ENCODE peak calls at places on chromosomes 7 and 10, in six cellular contexts. One of them, this sample, is unnamed.

GRCh38 chr7:21367081-21367480 is 60.8 kb upstream of the SP4 start:
- DNase-seq in psoas muscle: no peak
- DNase-seq in DND-41: no peak
- DNase-seq in stimulated activated CD4-positive, alpha-beta T cell treated with anti-CD3 and anti-CD28 coated beads, Interleukin-2, amount 100 ng/mL, for 24 hours: no peak
- DNase-seq in amniotic stem cell: no peak
- DNase-seq in non-pigmented ciliary epithelial cell: no peak
- DNase-seq in this sample: no peak

GRCh38 chr7:27364344-27364758 is 121.7 kb downstream of the EVX1 start:
- DNase-seq in psoas muscle: peak
- DNase-seq in DND-41: no peak
- DNase-seq in stimulated activated CD4-positive, alpha-beta T cell treated with anti-CD3 and anti-CD28 coated beads, Interleukin-2, amount 100 ng/mL, for 24 hours: no peak
- DNase-seq in amniotic stem cell: no peak
- DNase-seq in non-pigmented ciliary epithelial cell: peak
- DNase-seq in this sample: peak

GRCh38 chr10:103882285-103883007 is 27.1 kb upstream of the SH3PXD2A start:
- DNase-seq in psoas muscle: no peak
- DNase-seq in DND-41: no peak
- DNase-seq in stimulated activated CD4-positive, alpha-beta T cell treated with anti-CD3 and anti-CD28 coated beads, Interleukin-2, amount 100 ng/mL, for 24 hours: no peak
- DNase-seq in amniotic stem cell: no peak
- DNase-seq in non-pigmented ciliary epithelial cell: no peak
- DNase-seq in this sample: no peak

GRCh38 chr7:54728411-54728810 is 30.6 kb downstream of the SEC61G start:
- DNase-seq in psoas muscle: no peak
- DNase-seq in DND-41: no peak
- DNase-seq in stimulated activated CD4-positive, alpha-beta T cell treated with anti-CD3 and anti-CD28 coated beads, Interleukin-2, amount 100 ng/mL, for 24 hours: no peak
- DNase-seq in amniotic stem cell: no peak
- DNase-seq in non-pigmented ciliary epithelial cell: no peak
- DNase-seq in this sample: no peak

GRCh38 chr7:88339195-88339922 is 32.7 kb upstream of the STEAP4 start:
- DNase-seq in psoas muscle: no peak
- DNase-seq in DND-41: no peak
- DNase-seq in stimulated activated CD4-positive, alpha-beta T cell treated with anti-CD3 and anti-CD28 coated beads, Interleukin-2, amount 100 ng/mL, for 24 hours: no peak
- DNase-seq in amniotic stem cell: no peak
- DNase-seq in non-pigmented ciliary epithelial cell: no peak
- DNase-seq in this sample: no peak

GRCh38 chr7:2248984-2249694 is 7.1 kb downstream of the NUDT1 start:
- DNase-seq in psoas muscle: peak
- DNase-seq in DND-41: no peak
- DNase-seq in stimulated activated CD4-positive, alpha-beta T cell treated with anti-CD3 and anti-CD28 coated beads, Interleukin-2, amount 100 ng/mL, for 24 hours: peak
- DNase-seq in amniotic stem cell: peak
- DNase-seq in non-pigmented ciliary epithelial cell: peak
- DNase-seq in this sample: peak

GRCh38 chr7:369981-370621 is 80.1 kb downstream of the FOXL3 start:
- DNase-seq in psoas muscle: no peak
- DNase-seq in DND-41: no peak
- DNase-seq in stimulated activated CD4-positive, alpha-beta T cell treated with anti-CD3 and anti-CD28 coated beads, Interleukin-2, amount 100 ng/mL, for 24 hours: no peak
- DNase-seq in amniotic stem cell: no peak
- DNase-seq in non-pigmented ciliary epithelial cell: no peak
- DNase-seq in this sample: peak

GRCh38 chr7:36278767-36279171 is 110.9 kb upstream of the ANLN start:
- DNase-seq in psoas muscle: no peak
- DNase-seq in DND-41: no peak
- DNase-seq in stimulated activated CD4-positive, alpha-beta T cell treated with anti-CD3 and anti-CD28 coated beads, Interleukin-2, amount 100 ng/mL, for 24 hours: no peak
- DNase-seq in amniotic stem cell: no peak
- DNase-seq in non-pigmented ciliary epithelial cell: no peak
- DNase-seq in this sample: no peak

GRCh38 chr7:110573862-110574528 is 516.9 kb upstream of the LRRN3 start:
- DNase-seq in psoas muscle: no peak
- DNase-seq in DND-41: no peak
- DNase-seq in stimulated activated CD4-positive, alpha-beta T cell treated with anti-CD3 and anti-CD28 coated beads, Interleukin-2, amount 100 ng/mL, for 24 hours: no peak
- DNase-seq in amniotic stem cell: peak
- DNase-seq in non-pigmented ciliary epithelial cell: peak
- DNase-seq in this sample: no peak

GRCh38 chr7:104267701-104268368 is 60.0 kb upstream of the ORC5 start:
- DNase-seq in psoas muscle: no peak
- DNase-seq in DND-41: no peak
- DNase-seq in stimulated activated CD4-positive, alpha-beta T cell treated with anti-CD3 and anti-CD28 coated beads, Interleukin-2, amount 100 ng/mL, for 24 hours: no peak
- DNase-seq in amniotic stem cell: no peak
- DNase-seq in non-pigmented ciliary epithelial cell: no peak
- DNase-seq in this sample: no peak

GRCh38 chr10:79221110-79222051 is 125.9 kb upstream of the PPIF start:
- DNase-seq in psoas muscle: peak
- DNase-seq in DND-41: no peak
- DNase-seq in stimulated activated CD4-positive, alpha-beta T cell treated with anti-CD3 and anti-CD28 coated beads, Interleukin-2, amount 100 ng/mL, for 24 hours: no peak
- DNase-seq in amniotic stem cell: no peak
- DNase-seq in non-pigmented ciliary epithelial cell: no peak
- DNase-seq in this sample: peak

GRCh38 chr10:96257944-96258343 is 13.4 kb downstream of the BLNK start:
- DNase-seq in psoas muscle: peak
- DNase-seq in DND-41: no peak
- DNase-seq in stimulated activated CD4-positive, alpha-beta T cell treated with anti-CD3 and anti-CD28 coated beads, Interleukin-2, amount 100 ng/mL, for 24 hours: no peak
- DNase-seq in amniotic stem cell: no peak
- DNase-seq in non-pigmented ciliary epithelial cell: no peak
- DNase-seq in this sample: no peak

GRCh38 chr7:112157072-112157471 is 49.1 kb downstream of the DOCK4 start:
- DNase-seq in psoas muscle: no peak
- DNase-seq in DND-41: peak
- DNase-seq in stimulated activated CD4-positive, alpha-beta T cell treated with anti-CD3 and anti-CD28 coated beads, Interleukin-2, amount 100 ng/mL, for 24 hours: no peak
- DNase-seq in amniotic stem cell: no peak
- DNase-seq in non-pigmented ciliary epithelial cell: peak
- DNase-seq in this sample: no peak

GRCh38 chr10:73095479-73096021 is 1.1 kb downstream of the P4HA1 start:
- DNase-seq in psoas muscle: peak
- DNase-seq in DND-41: peak
- DNase-seq in stimulated activated CD4-positive, alpha-beta T cell treated with anti-CD3 and anti-CD28 coated beads, Interleukin-2, amount 100 ng/mL, for 24 hours: peak
- DNase-seq in amniotic stem cell: peak
- DNase-seq in non-pigmented ciliary epithelial cell: no peak
- DNase-seq in this sample: peak

GRCh38 chr10:96301616-96302015 is 2.6 kb upstream of the DNTT start:
- DNase-seq in psoas muscle: no peak
- DNase-seq in DND-41: no peak
- DNase-seq in stimulated activated CD4-positive, alpha-beta T cell treated with anti-CD3 and anti-CD28 coated beads, Interleukin-2, amount 100 ng/mL, for 24 hours: no peak
- DNase-seq in amniotic stem cell: no peak
- DNase-seq in non-pigmented ciliary epithelial cell: no peak
- DNase-seq in this sample: no peak

GRCh38 chr10:48466611-48467240 is 138.1 kb downstream of the ARHGAP22 start:
- DNase-seq in psoas muscle: no peak
- DNase-seq in DND-41: no peak
- DNase-seq in stimulated activated CD4-positive, alpha-beta T cell treated with anti-CD3 and anti-CD28 coated beads, Interleukin-2, amount 100 ng/mL, for 24 hours: no peak
- DNase-seq in amniotic stem cell: no peak
- DNase-seq in non-pigmented ciliary epithelial cell: no peak
- DNase-seq in this sample: no peak

GRCh38 chr7:128902761-128903585 is 7.5 kb downstream of the KCP start:
- DNase-seq in psoas muscle: no peak
- DNase-seq in DND-41: no peak
- DNase-seq in stimulated activated CD4-positive, alpha-beta T cell treated with anti-CD3 and anti-CD28 coated beads, Interleukin-2, amount 100 ng/mL, for 24 hours: no peak
- DNase-seq in amniotic stem cell: no peak
- DNase-seq in non-pigmented ciliary epithelial cell: no peak
- DNase-seq in this sample: no peak

GRCh38 chr10:127368101-127368500 is 171.7 kb upstream of the INSYN2A start:
- DNase-seq in psoas muscle: no peak
- DNase-seq in DND-41: no peak
- DNase-seq in stimulated activated CD4-positive, alpha-beta T cell treated with anti-CD3 and anti-CD28 coated beads, Interleukin-2, amount 100 ng/mL, for 24 hours: no peak
- DNase-seq in amniotic stem cell: no peak
- DNase-seq in non-pigmented ciliary epithelial cell: no peak
- DNase-seq in this sample: no peak

GRCh38 chr10:84632866-84633265 is 304.5 kb downstream of the CCSER2 start:
- DNase-seq in psoas muscle: no peak
- DNase-seq in DND-41: no peak
- DNase-seq in stimulated activated CD4-positive, alpha-beta T cell treated with anti-CD3 and anti-CD28 coated beads, Interleukin-2, amount 100 ng/mL, for 24 hours: no peak
- DNase-seq in amniotic stem cell: no peak
- DNase-seq in non-pigmented ciliary epithelial cell: no peak
- DNase-seq in this sample: no peak

GRCh38 chr10:113347508-113347907 is 205.3 kb upstream of the HABP2 start:
- DNase-seq in psoas muscle: peak
- DNase-seq in DND-41: no peak
- DNase-seq in stimulated activated CD4-positive, alpha-beta T cell treated with anti-CD3 and anti-CD28 coated beads, Interleukin-2, amount 100 ng/mL, for 24 hours: no peak
- DNase-seq in amniotic stem cell: no peak
- DNase-seq in non-pigmented ciliary epithelial cell: no peak
- DNase-seq in this sample: peak

GRCh38 chr7:39855325-39855674 is 94.8 kb upstream of the CDK13 start:
- DNase-seq in psoas muscle: no peak
- DNase-seq in DND-41: no peak
- DNase-seq in stimulated activated CD4-positive, alpha-beta T cell treated with anti-CD3 and anti-CD28 coated beads, Interleukin-2, amount 100 ng/mL, for 24 hours: no peak
- DNase-seq in amniotic stem cell: no peak
- DNase-seq in non-pigmented ciliary epithelial cell: no peak
- DNase-seq in this sample: no peak

GRCh38 chr7:118974836-118975235 is 750.3 kb downstream of the ANKRD7 start:
- DNase-seq in psoas muscle: no peak
- DNase-seq in DND-41: no peak
- DNase-seq in stimulated activated CD4-positive, alpha-beta T cell treated with anti-CD3 and anti-CD28 coated beads, Interleukin-2, amount 100 ng/mL, for 24 hours: no peak
- DNase-seq in amniotic stem cell: no peak
- DNase-seq in non-pigmented ciliary epithelial cell: no peak
- DNase-seq in this sample: no peak

GRCh38 chr7:35725280-35725680 is 30.3 kb upstream of the HERPUD2 start:
- DNase-seq in psoas muscle: no peak
- DNase-seq in DND-41: peak
- DNase-seq in stimulated activated CD4-positive, alpha-beta T cell treated with anti-CD3 and anti-CD28 coated beads, Interleukin-2, amount 100 ng/mL, for 24 hours: peak
- DNase-seq in amniotic stem cell: no peak
- DNase-seq in non-pigmented ciliary epithelial cell: no peak
- DNase-seq in this sample: no peak

GRCh38 chr10:110525349-110526260 is 27.9 kb downstream of the DUSP5 start:
- DNase-seq in psoas muscle: no peak
- DNase-seq in DND-41: no peak
- DNase-seq in stimulated activated CD4-positive, alpha-beta T cell treated with anti-CD3 and anti-CD28 coated beads, Interleukin-2, amount 100 ng/mL, for 24 hours: no peak
- DNase-seq in amniotic stem cell: no peak
- DNase-seq in non-pigmented ciliary epithelial cell: no peak
- DNase-seq in this sample: no peak

GRCh38 chr10:104450954-104451353 is 97.3 kb downstream of the CFAP58 start:
- DNase-seq in psoas muscle: no peak
- DNase-seq in DND-41: no peak
- DNase-seq in stimulated activated CD4-positive, alpha-beta T cell treated with anti-CD3 and anti-CD28 coated beads, Interleukin-2, amount 100 ng/mL, for 24 hours: no peak
- DNase-seq in amniotic stem cell: no peak
- DNase-seq in non-pigmented ciliary epithelial cell: no peak
- DNase-seq in this sample: no peak

GRCh38 chr10:17232276-17232987 is 4.4 kb downstream of the VIM start:
- DNase-seq in psoas muscle: no peak
- DNase-seq in DND-41: no peak
- DNase-seq in stimulated activated CD4-positive, alpha-beta T cell treated with anti-CD3 and anti-CD28 coated beads, Interleukin-2, amount 100 ng/mL, for 24 hours: no peak
- DNase-seq in amniotic stem cell: no peak
- DNase-seq in non-pigmented ciliary epithelial cell: no peak
- DNase-seq in this sample: no peak

GRCh38 chr7:44335184-44335583 is 9.8 kb upstream of the CAMK2B start:
- DNase-seq in psoas muscle: no peak
- DNase-seq in DND-41: no peak
- DNase-seq in stimulated activated CD4-positive, alpha-beta T cell treated with anti-CD3 and anti-CD28 coated beads, Interleukin-2, amount 100 ng/mL, for 24 hours: no peak
- DNase-seq in amniotic stem cell: no peak
- DNase-seq in non-pigmented ciliary epithelial cell: no peak
- DNase-seq in this sample: no peak

GRCh38 chr7:155365146-155365874 is 67.6 kb downstream of the INSIG1 start:
- DNase-seq in psoas muscle: no peak
- DNase-seq in DND-41: no peak
- DNase-seq in stimulated activated CD4-positive, alpha-beta T cell treated with anti-CD3 and anti-CD28 coated beads, Interleukin-2, amount 100 ng/mL, for 24 hours: no peak
- DNase-seq in amniotic stem cell: no peak
- DNase-seq in non-pigmented ciliary epithelial cell: no peak
- DNase-seq in this sample: no peak

GRCh38 chr7:20170626-20171025 is 46.6 kb downstream of the MACC1 start:
- DNase-seq in psoas muscle: no peak
- DNase-seq in DND-41: no peak
- DNase-seq in stimulated activated CD4-positive, alpha-beta T cell treated with anti-CD3 and anti-CD28 coated beads, Interleukin-2, amount 100 ng/mL, for 24 hours: no peak
- DNase-seq in amniotic stem cell: no peak
- DNase-seq in non-pigmented ciliary epithelial cell: no peak
- DNase-seq in this sample: no peak

GRCh38 chr10:11504566-11505285 is 106.7 kb downstream of the USP6NL start:
- DNase-seq in psoas muscle: no peak
- DNase-seq in DND-41: no peak
- DNase-seq in stimulated activated CD4-positive, alpha-beta T cell treated with anti-CD3 and anti-CD28 coated beads, Interleukin-2, amount 100 ng/mL, for 24 hours: no peak
- DNase-seq in amniotic stem cell: no peak
- DNase-seq in non-pigmented ciliary epithelial cell: no peak
- DNase-seq in this sample: no peak

GRCh38 chr10:43199088-43199683 is 60.9 kb downstream of the CSGALNACT2 start:
- DNase-seq in psoas muscle: no peak
- DNase-seq in DND-41: no peak
- DNase-seq in stimulated activated CD4-positive, alpha-beta T cell treated with anti-CD3 and anti-CD28 coated beads, Interleukin-2, amount 100 ng/mL, for 24 hours: no peak
- DNase-seq in amniotic stem cell: no peak
- DNase-seq in non-pigmented ciliary epithelial cell: no peak
- DNase-seq in this sample: no peak

GRCh38 chr7:153835712-153836265 is 216.4 kb upstream of the DPP6 start:
- DNase-seq in psoas muscle: no peak
- DNase-seq in DND-41: no peak
- DNase-seq in stimulated activated CD4-positive, alpha-beta T cell treated with anti-CD3 and anti-CD28 coated beads, Interleukin-2, amount 100 ng/mL, for 24 hours: no peak
- DNase-seq in amniotic stem cell: no peak
- DNase-seq in non-pigmented ciliary epithelial cell: no peak
- DNase-seq in this sample: no peak

GRCh38 chr7:157890921-157891401 is 554.2 kb downstream of the DNAJB6 start:
- DNase-seq in psoas muscle: no peak
- DNase-seq in DND-41: no peak
- DNase-seq in stimulated activated CD4-positive, alpha-beta T cell treated with anti-CD3 and anti-CD28 coated beads, Interleukin-2, amount 100 ng/mL, for 24 hours: no peak
- DNase-seq in amniotic stem cell: no peak
- DNase-seq in non-pigmented ciliary epithelial cell: no peak
- DNase-seq in this sample: no peak

GRCh38 chr7:82275342-82275741 is 168.2 kb downstream of the CACNA2D1 start:
- DNase-seq in psoas muscle: no peak
- DNase-seq in DND-41: no peak
- DNase-seq in stimulated activated CD4-positive, alpha-beta T cell treated with anti-CD3 and anti-CD28 coated beads, Interleukin-2, amount 100 ng/mL, for 24 hours: no peak
- DNase-seq in amniotic stem cell: no peak
- DNase-seq in non-pigmented ciliary epithelial cell: no peak
- DNase-seq in this sample: no peak

GRCh38 chr7:153518201-153518984 is 533.8 kb upstream of the DPP6 start:
- DNase-seq in psoas muscle: no peak
- DNase-seq in DND-41: no peak
- DNase-seq in stimulated activated CD4-positive, alpha-beta T cell treated with anti-CD3 and anti-CD28 coated beads, Interleukin-2, amount 100 ng/mL, for 24 hours: no peak
- DNase-seq in amniotic stem cell: no peak
- DNase-seq in non-pigmented ciliary epithelial cell: no peak
- DNase-seq in this sample: no peak

GRCh38 chr10:80805343-80806020 is 267.8 kb downstream of the SH2D4B start:
- DNase-seq in psoas muscle: no peak
- DNase-seq in DND-41: no peak
- DNase-seq in stimulated activated CD4-positive, alpha-beta T cell treated with anti-CD3 and anti-CD28 coated beads, Interleukin-2, amount 100 ng/mL, for 24 hours: no peak
- DNase-seq in amniotic stem cell: no peak
- DNase-seq in non-pigmented ciliary epithelial cell: no peak
- DNase-seq in this sample: no peak